ENCODE peak calls at places on chromosome 16, in eight cellular contexts. L is mesothelial cell of epicardium; K is neural progenitor cell; U is BJ; C is CD8-positive, alpha-beta T cell; Y is nephron progenitor cell; S is adrenal gland; I is cardiac muscle cell. J is an unnamed sample.

GRCh38 chr16:74700206-74701040 is at the start of gene MLKL:
- DNase-seq in L (no peak), K (peak; percentile 53), U (no peak), C (peak; percentile 58), Y (no peak), S (peak; percentile 71), I (peak; percentile 61), J (peak; percentile 60)

GRCh38 chr16:50079741-50080140 is 14.0 kb downstream of the HEATR3 start:
- DNase-seq in L (no peak), K (no peak), U (no peak), C (no peak), Y (no peak), S (no peak), I (no peak), J (no peak)

GRCh38 chr16:1761751-1762150 is 9.6 kb downstream of the NME3 start:
- DNase-seq in L (no peak), K (no peak), U (no peak), C (no peak), Y (no peak), S (no peak), I (no peak), J (no peak)

GRCh38 chr16:1159973-1160772 is 7.3 kb downstream of the CACNA1H start:
- DNase-seq in L (peak; percentile 66), K (no peak), U (no peak), C (no peak), Y (peak; percentile 93), S (peak; percentile 95), I (no peak), J (no peak)

GRCh38 chr16:52212841-52213240 is 334.1 kb downstream of the TOX3 start:
- DNase-seq in L (no peak), K (no peak), U (no peak), C (no peak), Y (no peak), S (no peak), I (no peak), J (no peak)

GRCh38 chr16:78606572-78606971 is 507.1 kb downstream of the WWOX start:
- DNase-seq in L (no peak), K (peak; percentile 55), U (no peak), C (no peak), Y (no peak), S (no peak), I (no peak), J (no peak)

GRCh38 chr16:80356365-80356764 is 184.4 kb upstream of the DYNLRB2 start:
- DNase-seq in L (no peak), K (no peak), U (no peak), C (no peak), Y (no peak), S (no peak), I (no peak), J (no peak)

GRCh38 chr16:1800703-1801102 is 7.2 kb upstream of the IGFALS start:
- DNase-seq in L (no peak), K (no peak), U (no peak), C (no peak), Y (no peak), S (no peak), I (no peak), J (no peak)

GRCh38 chr16:80347900-80348299 is 192.9 kb upstream of the DYNLRB2 start:
- DNase-seq in L (no peak), K (no peak), U (no peak), C (no peak), Y (no peak), S (peak; percentile 13), I (no peak), J (no peak)

DNA sequence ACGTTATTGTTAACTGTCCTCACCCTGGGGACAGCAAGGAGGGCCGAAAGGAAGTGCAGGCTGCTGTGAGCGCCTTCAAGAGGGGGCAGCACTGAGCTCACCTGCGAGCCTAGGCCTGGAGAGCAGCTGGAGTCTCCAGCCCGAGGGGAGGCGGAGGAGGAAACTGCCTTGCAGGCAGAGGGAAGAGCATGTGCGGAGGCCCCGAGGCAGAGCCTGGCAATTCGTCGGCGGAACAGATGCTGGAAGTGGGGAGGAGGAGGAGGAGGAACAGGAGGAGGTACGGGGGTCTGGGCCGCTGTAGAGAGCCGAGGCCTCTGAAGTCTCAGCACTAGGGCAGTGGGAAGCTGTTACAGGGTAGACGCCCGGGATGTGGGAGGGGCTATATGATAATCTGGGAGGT is 49.6 kb upstream of the PLCG2 start:
- DNase-seq in L (no peak), K (peak; percentile 60), U (no peak), C (no peak), Y (peak; percentile 26), S (no peak), I (no peak), J (no peak)
- TF ChIP-seq CTCF in L (no peak), K (peak; percentile 34), U (no peak), C (no peak), Y (no peak), S (no peak), I (no peak), J (no peak)

GRCh38 chr16:55641430-55642056 is 14.2 kb upstream of the SLC6A2 start:
- DNase-seq in L (no peak), K (no peak), U (no peak), C (no peak), Y (no peak), S (no peak), I (no peak), J (no peak)
- TF ChIP-seq CTCF in L (no peak), K (no peak), U (no peak), C (no peak), Y (no peak), S (no peak), I (no peak), J (no peak)

GRCh38 chr16:47110939-47111338 is 32.8 kb downstream of the NETO2 start:
- DNase-seq in L (no peak), K (peak; percentile 13), U (no peak), C (no peak), Y (no peak), S (no peak), I (no peak), J (no peak)
- TF ChIP-seq CTCF in L (no peak), K (peak; percentile 33), U (no peak), C (no peak), Y (no peak), S (no peak), I (no peak), J (no peak)

GRCh38 chr16:57870753-57871454 is 68.6 kb upstream of the KIFC3 start:
- DNase-seq in L (no peak), K (no peak), U (no peak), C (no peak), Y (no peak), S (no peak), I (no peak), J (no peak)
- TF ChIP-seq CTCF in L (no peak), K (no peak), U (no peak), C (no peak), Y (no peak), S (no peak), I (no peak), J (no peak)

GRCh38 chr16:53631236-53631635 is 72.4 kb downstream of the RPGRIP1L start:
- DNase-seq in L (no peak), K (no peak), U (no peak), C (no peak), Y (no peak), S (no peak), I (no peak), J (no peak)

GRCh38 chr16:53629151-53629550 is 74.5 kb downstream of the RPGRIP1L start:
- DNase-seq in L (no peak), K (no peak), U (no peak), C (no peak), Y (no peak), S (no peak), I (no peak), J (no peak)

GRCh38 chr16:53632526-53632925 is 71.1 kb downstream of the RPGRIP1L start:
- DNase-seq in L (no peak), K (peak; percentile 31), U (no peak), C (no peak), Y (no peak), S (no peak), I (no peak), J (no peak)

GRCh38 chr16:53626816-53627215 is 76.8 kb downstream of the RPGRIP1L start:
- DNase-seq in L (no peak), K (no peak), U (no peak), C (no peak), Y (no peak), S (no peak), I (no peak), J (no peak)

DNA sequence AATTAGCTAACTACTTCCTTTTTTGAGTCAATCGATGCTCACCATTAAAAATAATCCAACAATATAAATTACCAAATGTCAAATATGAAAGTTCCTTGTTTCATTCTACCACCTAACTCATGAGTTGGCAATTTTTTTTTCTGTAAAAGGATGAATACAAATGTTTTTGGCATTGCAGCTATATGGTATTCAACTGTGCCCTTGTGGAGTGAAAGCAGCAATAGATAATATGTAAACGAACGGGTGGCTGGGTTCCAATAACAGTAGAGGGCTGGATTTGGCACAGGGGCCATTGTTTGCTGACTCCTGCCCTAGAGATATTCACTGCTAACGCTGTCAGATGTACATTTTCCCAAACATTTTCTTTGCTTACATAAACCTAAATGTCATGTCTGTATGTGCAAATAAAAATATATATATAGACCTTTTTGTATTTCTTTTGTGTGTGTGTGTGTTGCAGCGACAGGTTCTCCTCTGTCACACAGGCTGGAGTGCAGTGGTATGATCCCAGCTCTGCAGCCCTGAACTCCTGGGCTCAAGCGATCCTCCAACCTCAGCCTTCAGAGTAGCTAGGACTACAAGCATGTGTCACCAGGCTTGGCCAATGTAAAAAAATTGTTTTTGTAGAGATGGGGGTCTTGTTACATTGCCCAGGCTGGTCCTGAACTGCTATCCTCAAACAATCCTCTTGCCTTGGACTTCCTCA is 73.9 kb downstream of the RPGRIP1L start:
- DNase-seq in L (no peak), K (no peak), U (no peak), C (no peak), Y (no peak), S (no peak), I (no peak), J (no peak)
- TF ChIP-seq CTCF in L (no peak), K (no peak), U (no peak), C (no peak), Y (no peak), S (no peak), I (no peak), J (no peak)

DNA sequence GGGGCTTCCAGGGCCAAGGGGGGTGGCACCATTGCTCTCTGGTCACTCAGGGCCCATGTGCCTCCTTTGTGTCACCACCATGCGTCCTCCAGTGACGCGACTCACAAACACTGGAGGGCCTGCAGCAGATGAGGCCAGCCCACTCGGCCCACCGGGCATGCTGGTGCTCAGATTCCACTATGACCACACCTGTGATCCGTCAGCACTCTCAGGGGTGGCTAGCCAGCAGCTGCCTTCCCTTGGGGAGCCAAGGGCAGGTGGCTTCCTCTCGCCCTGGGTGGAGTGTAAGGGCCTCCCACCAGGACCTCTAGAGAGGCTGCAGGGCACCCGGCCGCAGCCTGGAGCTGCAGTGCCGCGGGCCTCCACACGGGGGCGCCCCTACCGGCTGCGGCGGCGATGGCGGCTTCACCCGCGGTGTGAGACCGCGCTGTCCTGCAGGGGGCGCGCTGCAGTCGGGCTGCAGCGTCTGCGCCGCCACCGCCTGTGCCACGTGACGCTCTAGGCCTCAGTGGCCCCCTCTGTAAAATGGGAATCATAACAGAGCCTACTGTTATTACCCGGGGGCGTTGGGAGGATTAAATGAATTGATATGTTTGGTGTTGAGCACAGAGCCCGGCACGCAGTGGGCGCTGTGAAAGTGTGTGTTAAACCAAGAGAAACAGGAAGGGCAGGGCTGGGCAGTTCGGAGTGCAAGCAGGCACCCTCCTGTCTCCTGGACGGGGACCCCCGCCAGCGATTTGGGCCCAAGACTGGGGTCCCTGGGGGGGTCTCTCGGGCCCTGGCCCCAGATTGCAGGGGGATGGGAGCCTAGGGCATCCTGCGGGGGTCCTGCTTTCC is 192.4 kb upstream of the GSE1 start:
- DNase-seq in L (peak; percentile 72), K (peak; percentile 79), U (no peak), C (peak; percentile 82), Y (peak; percentile 81), S (peak; percentile 71), I (peak; percentile 66), J (peak; percentile 63)
- TF ChIP-seq CTCF in L (peak; percentile 99), K (peak; percentile 99), U (peak; percentile 76), C (peak; percentile 100), Y (peak; percentile 99), S (peak; percentile 100), I (peak; percentile 99), J (peak; percentile 100)

GRCh38 chr16:10130482-10130996 is 51.7 kb downstream of the GRIN2A start:
- DNase-seq in L (no peak), K (no peak), U (no peak), C (no peak), Y (no peak), S (no peak), I (no peak), J (no peak)
- TF ChIP-seq CTCF in L (no peak), K (no peak), U (no peak), C (no peak), Y (no peak), S (no peak), I (no peak), J (no peak)

J was measured in CD14-positive monocyte.